ENCODE peak calls at places on chromosomes 4 and X, in nine cellular contexts. G, S, R, V, E, W, X, B and T are unnamed samples.

GRCh38 chr4:138952405-138952804 is 63.2 kb upstream of the NOCT start:
- DNase-seq in G (no peak), S (no peak), R (peak; percentile 91), V (no peak), E (no peak), W (peak; percentile 23), X (peak; percentile 34), B (no peak), T (no peak)

GRCh38 chrX:154396948-154397887 is 959 bp upstream of the RPL10 start:
- DNase-seq in G (peak; percentile 52), S (no peak), R (peak; percentile 53), V (no peak), E (peak; percentile 33), W (peak; percentile 46), X (peak; percentile 25), B (peak; percentile 83), T (no peak)

GRCh38 chr4:161680146-161680545 is 483.7 kb downstream of the FSTL5 start:
- DNase-seq in G (no peak), S (no peak), R (no peak), V (no peak), E (no peak), W (no peak), X (no peak), B (no peak), T (no peak)

GRCh38 chrX:108168961-108169740 is 77.6 kb downstream of the ATG4A start:
- DNase-seq in G (no peak), S (no peak), R (no peak), V (no peak), E (no peak), W (no peak), X (no peak), B (no peak), T (no peak)

GRCh38 chrX:10617186-10617963 is 3.0 kb downstream of the MID1 start:
- DNase-seq in G (no peak), S (no peak), R (no peak), V (no peak), E (no peak), W (no peak), X (no peak), B (no peak), T (no peak)

GRCh38 chrX:9595131-9595530 is 130.3 kb downstream of the TBL1X start:
- DNase-seq in G (no peak), S (no peak), R (no peak), V (peak; percentile 16), E (no peak), W (peak; percentile 67), X (peak; percentile 76), B (no peak), T (no peak)

GRCh38 chr4:69999420-69999819 is 3.7 kb downstream of the STATH start:
- DNase-seq in G (no peak), S (no peak), R (peak; percentile 63), V (no peak), E (no peak), W (no peak), X (peak; percentile 4), B (no peak), T (no peak)

GRCh38 chr4:55409468-55410171 is 13.9 kb downstream of the TMEM165 start:
- DNase-seq in G (no peak), S (no peak), R (no peak), V (peak; percentile 74), E (no peak), W (peak; percentile 13), X (no peak), B (no peak), T (no peak)

GRCh38 chr4:71524746-71525145 is 185.9 kb downstream of the SLC4A4 start:
- DNase-seq in G (no peak), S (no peak), R (no peak), V (no peak), E (no peak), W (no peak), X (no peak), B (no peak), T (no peak)

GRCh38 chr4:6925357-6925836 is 15.8 kb downstream of the TBC1D14 start:
- DNase-seq in G (no peak), S (no peak), R (no peak), V (no peak), E (no peak), W (no peak), X (no peak), B (no peak), T (no peak)

GRCh38 chr4:146124023-146124680 is 51.4 kb upstream of the LSM6 start:
- DNase-seq in G (no peak), S (no peak), R (no peak), V (no peak), E (no peak), W (peak; percentile 0), X (no peak), B (no peak), T (no peak)

GRCh38 chr4:1839306-1839705 is 16.6 kb downstream of the LETM1 start:
- DNase-seq in G (no peak), S (no peak), R (no peak), V (no peak), E (no peak), W (no peak), X (no peak), B (no peak), T (no peak)
- TF ChIP-seq CTCF in G (no peak), S (no peak), R (no peak), V (no peak), E (no peak), W (no peak), X (no peak), B (no peak), T (no peak)

GRCh38 chr4:110629780-110630500 is 7.1 kb upstream of the PITX2 start:
- DNase-seq in G (no peak), S (no peak), R (no peak), V (no peak), E (no peak), W (no peak), X (no peak), B (no peak), T (no peak)

GRCh38 chr4:110632506-110633357 is 9.9 kb upstream of the PITX2 start:
- DNase-seq in G (no peak), S (no peak), R (no peak), V (no peak), E (no peak), W (no peak), X (no peak), B (no peak), T (no peak)

GRCh38 chr4:110633358-110634319 is 10.8 kb upstream of the PITX2 start:
- DNase-seq in G (no peak), S (no peak), R (no peak), V (no peak), E (no peak), W (no peak), X (no peak), B (no peak), T (no peak)

GRCh38 chr4:110630621-110631402 is 7.9 kb upstream of the PITX2 start:
- DNase-seq in G (no peak), S (no peak), R (no peak), V (no peak), E (no peak), W (no peak), X (no peak), B (no peak), T (no peak)

GRCh38 chr4:110631582-110632505 is 9.0 kb upstream of the PITX2 start:
- DNase-seq in G (peak; percentile 45), S (peak; percentile 44), R (peak; percentile 58), V (peak; percentile 61), E (no peak), W (peak; percentile 84), X (peak; percentile 58), B (peak; percentile 36), T (peak; percentile 32)
- H3K27me3 ChIP-seq in G (peaks cover 17% of the 10 kb centered on the region), S (peaks cover 76% of the 10 kb centered on the region), R (peaks cover 82% of the 10 kb centered on the region), V (peaks cover 92% of the 10 kb centered on the region), E (peaks cover 59% of the 10 kb centered on the region), W (peaks cover 78% of the 10 kb centered on the region), X (peaks cover 93% of the 10 kb centered on the region), B (no peaks in the 10 kb centered on the region), T (peaks cover 93% of the 10 kb centered on the region)

GRCh38 chrX:132634521-132634920 is 145.7 kb upstream of the MBNL3 start:
- DNase-seq in G (no peak), S (no peak), R (no peak), V (no peak), E (no peak), W (no peak), X (no peak), B (no peak), T (no peak)

GRCh38 chrX:132636080-132636479 is 147.2 kb upstream of the MBNL3 start:
- DNase-seq in G (no peak), S (no peak), R (peak; percentile 25), V (no peak), E (no peak), W (no peak), X (no peak), B (no peak), T (no peak)

DNA sequence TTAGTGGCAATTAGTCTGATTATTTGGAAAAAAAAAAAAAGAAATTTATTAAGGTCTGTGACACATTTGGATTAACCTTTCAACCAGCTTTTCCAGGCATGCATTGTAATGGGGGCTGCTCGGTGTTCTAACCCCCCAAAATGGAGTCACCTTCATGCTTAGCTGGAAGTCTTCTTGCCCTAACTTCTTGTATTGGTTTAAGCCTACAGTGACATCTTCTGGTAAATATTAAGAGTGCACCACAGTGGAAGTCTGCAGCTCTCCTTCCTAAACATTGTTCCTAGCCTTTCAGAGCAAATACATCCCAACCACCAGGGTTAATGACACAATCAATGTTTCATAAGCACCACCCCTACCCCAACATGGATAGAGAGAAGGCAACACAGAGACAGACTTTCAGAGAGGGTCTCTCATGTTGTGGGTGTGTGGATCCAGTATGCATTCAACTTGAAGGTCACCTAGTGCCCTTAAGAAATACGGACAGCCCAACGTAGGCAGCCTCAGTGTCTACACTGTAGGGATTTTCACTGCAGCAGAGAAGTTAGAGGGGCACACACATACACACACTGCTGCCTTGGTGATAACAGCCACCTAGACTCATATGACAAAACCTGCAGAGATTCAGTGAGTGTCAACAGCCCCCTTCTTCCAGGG is 142.9 kb upstream of the MBNL3 start:
- DNase-seq in G (no peak), S (no peak), R (peak; percentile 38), V (peak; percentile 30), E (no peak), W (peak; percentile 40), X (no peak), B (no peak), T (no peak)
- TF ChIP-seq CTCF in G (peak; percentile 42), S (peak; percentile 24), R (peak; percentile 38), V (peak; percentile 57), E (peak; percentile 28), W (peak; percentile 62), X (peak; percentile 39), B (peak; percentile 12), T (peak; percentile 49)

GRCh38 chr4:8070751-8071718 is 87.6 kb downstream of the ABLIM2 start:
- DNase-seq in G (no peak), S (no peak), R (no peak), V (no peak), E (no peak), W (no peak), X (no peak), B (no peak), T (no peak)

GRCh38 chr4:8071741-8072140 is 86.9 kb downstream of the ABLIM2 start:
- DNase-seq in G (no peak), S (no peak), R (no peak), V (no peak), E (no peak), W (no peak), X (no peak), B (no peak), T (no peak)

GRCh38 chr4:8072235-8072968 is 86.2 kb downstream of the ABLIM2 start:
- DNase-seq in G (no peak), S (no peak), R (no peak), V (no peak), E (no peak), W (no peak), X (no peak), B (no peak), T (no peak)

GRCh38 chr4:8076023-8076422 is 82.6 kb downstream of the ABLIM2 start:
- DNase-seq in G (no peak), S (no peak), R (no peak), V (no peak), E (no peak), W (no peak), X (no peak), B (no peak), T (no peak)

GRCh38 chr4:8073206-8073863 is 85.3 kb downstream of the ABLIM2 start:
- DNase-seq in G (no peak), S (no peak), R (no peak), V (no peak), E (no peak), W (no peak), X (no peak), B (no peak), T (no peak)
- H3K27me3 ChIP-seq in G (no peaks in the 10 kb centered on the region), S (peaks cover 4% of the 10 kb centered on the region), R (peaks cover 3% of the 10 kb centered on the region), V (peaks cover 4% of the 10 kb centered on the region), E (no peaks in the 10 kb centered on the region), W (peaks cover 70% of the 10 kb centered on the region), X (peaks cover 52% of the 10 kb centered on the region), B (no peaks in the 10 kb centered on the region), T (peaks cover 36% of the 10 kb centered on the region)